ENCODE peak calls at places on chromosomes 12 and 14, in six cellular contexts. V is left lung, H is nephron progenitor cell, L is HFF-Myc, M is breast epithelium, X is testis. J is an unnamed sample.

GRCh38 chr12:111152581-111152980 is 216.3 kb downstream of the PHETA1 start:
- DNase-seq in X (no peak), L (no peak), V (no peak), M (no peak), H (no peak), J (no peak)

GRCh38 chr12:127230843-127231260 is 1036.1 kb upstream of the TMEM132C start:
- DNase-seq in H (no peak), L (peak; percentile 64), X (no peak), V (no peak), M (no peak), J (no peak)

GRCh38 chr12:105474672-105475071 is 144.2 kb downstream of the C12orf75 start:
- DNase-seq in V (no peak), M (no peak), X (no peak), H (no peak), L (peak; percentile 9), J (no peak)

GRCh38 chr12:76268267-76268666 is 79.9 kb downstream of the BBS10 start:
- DNase-seq in H (no peak), M (no peak), X (no peak), V (no peak), L (no peak), J (no peak)

GRCh38 chr12:76621582-76622024 is 62.0 kb upstream of the OSBPL8 start:
- DNase-seq in V (no peak), M (peak; percentile 70), X (peak; percentile 80), H (peak; percentile 73), L (peak; percentile 58), J (no peak)

GRCh38 chr12:63995512-63995911 is 151.0 kb downstream of the SRGAP1 start:
- DNase-seq in L (no peak), H (no peak), V (no peak), X (no peak), M (no peak), J (no peak)

GRCh38 chr14:31792726-31793125 is 231.5 kb downstream of the NUBPL start:
- DNase-seq in H (no peak), M (no peak), X (no peak), L (no peak), V (no peak), J (no peak)

GRCh38 chr12:103313894-103314293 is 181.9 kb downstream of the C12orf42 start:
- DNase-seq in H (no peak), X (no peak), V (no peak), M (no peak), L (no peak), J (no peak)

DNA sequence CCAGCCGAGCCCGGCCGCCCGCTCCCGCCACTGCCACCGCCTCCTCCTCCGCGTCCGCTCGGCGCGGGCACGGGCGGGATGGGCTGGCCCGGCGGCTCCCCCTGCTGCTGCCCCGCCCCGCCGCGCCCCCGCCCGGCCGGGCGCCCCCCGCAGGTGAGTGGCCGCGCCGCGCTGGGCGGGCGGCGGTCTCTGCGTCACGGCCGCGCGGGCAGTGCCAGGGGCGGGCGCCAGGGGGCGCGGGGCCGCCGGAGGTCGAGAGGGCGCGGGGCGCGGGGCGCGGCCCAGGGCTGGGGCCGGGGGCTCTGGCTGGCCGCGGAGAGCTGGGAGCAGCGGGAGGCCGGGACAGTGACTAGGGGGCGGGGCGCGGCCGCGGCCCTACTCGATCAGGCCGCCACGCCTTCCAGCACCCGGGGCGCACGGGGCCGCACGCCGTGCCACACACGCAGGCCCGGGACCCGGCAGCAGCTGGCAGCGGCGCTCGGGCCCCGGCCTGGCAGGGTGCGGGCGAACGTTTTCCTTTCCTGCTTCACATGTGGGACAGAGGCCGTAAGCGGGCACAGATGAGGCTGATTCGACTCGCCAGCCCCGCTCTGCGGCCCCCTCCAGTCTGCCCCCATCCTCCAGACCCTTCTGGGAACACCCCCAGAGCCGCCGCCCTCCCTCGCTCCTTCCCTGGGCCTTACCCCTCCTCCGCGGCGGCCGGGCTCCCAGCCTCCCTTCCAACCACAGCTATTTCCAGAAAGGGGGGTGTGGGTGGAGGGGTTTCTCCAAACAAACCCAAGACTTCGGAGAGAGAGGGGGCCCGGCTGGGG is 2.4 kb upstream of the TNS2 start:
- DNase-seq in M (peak; percentile 76), X (peak; percentile 79), L (no peak), H (peak; percentile 85), V (peak; percentile 94), J (peak; percentile 96)
- TF ChIP-seq CTCF in M (no peak), X (no peak), L (no peak), H (no peak), V (no peak), J (peak; percentile 54)

GRCh38 chr12:57893460-57894353 is 47.2 kb upstream of the CTDSP2 start:
- DNase-seq in H (peak; percentile 51), M (peak; percentile 92), X (peak; percentile 93), V (peak; percentile 90), L (peak; percentile 88), J (no peak)

GRCh38 chr12:57895337-57896138 is 45.8 kb upstream of the ATP23 start:
- DNase-seq in L (no peak), M (no peak), X (no peak), H (no peak), V (no peak), J (no peak)

GRCh38 chr12:57896437-57897201 is 44.7 kb upstream of the ATP23 start:
- DNase-seq in L (no peak), V (peak; percentile 86), X (peak; percentile 81), M (peak; percentile 66), H (peak; percentile 77), J (no peak)

GRCh38 chr12:57896139-57896436 is 45.3 kb upstream of the ATP23 start:
- DNase-seq in M (no peak), V (no peak), L (no peak), X (peak; percentile 49), H (no peak), J (no peak)

GRCh38 chr12:57894577-57895292 is 46.6 kb upstream of the ATP23 start:
- DNase-seq in M (no peak), H (no peak), X (no peak), V (no peak), L (no peak), J (no peak)
- TF ChIP-seq CTCF in M (no peak), H (no peak), X (no peak), V (no peak), L (no peak), J (no peak)

GRCh38 chr12:92928962-92929915 is at the start of gene EEA1:
- DNase-seq in V (peak; percentile 99), H (peak; percentile 95), X (peak; percentile 98), L (peak; percentile 83), M (peak; percentile 94), J (peak; percentile 99)
- TF ChIP-seq CTCF in V (peak; percentile 8), H (no peak), X (peak; percentile 5), L (no peak), M (no peak), J (peak; percentile 52)

GRCh38 chr14:103517172-103517566 is 5.5 kb downstream of the CKB start:
- DNase-seq in M (no peak), V (no peak), X (no peak), H (no peak), L (no peak), J (peak; percentile 85)

GRCh38 chr14:103514596-103515421 is 7.8 kb downstream of the CKB start:
- DNase-seq in L (no peak), V (peak; percentile 61), X (no peak), H (no peak), M (peak; percentile 34), J (peak; percentile 64)

GRCh38 chr14:103517626-103518415 is 4.8 kb downstream of the CKB start:
- DNase-seq in X (no peak), M (no peak), V (no peak), H (no peak), L (no peak), J (peak; percentile 94)

GRCh38 chr14:103518416-103519042 is 4.1 kb downstream of the CKB start:
- DNase-seq in M (no peak), V (peak; percentile 91), L (no peak), H (peak; percentile 81), X (peak; percentile 71), J (peak; percentile 84)

DNA sequence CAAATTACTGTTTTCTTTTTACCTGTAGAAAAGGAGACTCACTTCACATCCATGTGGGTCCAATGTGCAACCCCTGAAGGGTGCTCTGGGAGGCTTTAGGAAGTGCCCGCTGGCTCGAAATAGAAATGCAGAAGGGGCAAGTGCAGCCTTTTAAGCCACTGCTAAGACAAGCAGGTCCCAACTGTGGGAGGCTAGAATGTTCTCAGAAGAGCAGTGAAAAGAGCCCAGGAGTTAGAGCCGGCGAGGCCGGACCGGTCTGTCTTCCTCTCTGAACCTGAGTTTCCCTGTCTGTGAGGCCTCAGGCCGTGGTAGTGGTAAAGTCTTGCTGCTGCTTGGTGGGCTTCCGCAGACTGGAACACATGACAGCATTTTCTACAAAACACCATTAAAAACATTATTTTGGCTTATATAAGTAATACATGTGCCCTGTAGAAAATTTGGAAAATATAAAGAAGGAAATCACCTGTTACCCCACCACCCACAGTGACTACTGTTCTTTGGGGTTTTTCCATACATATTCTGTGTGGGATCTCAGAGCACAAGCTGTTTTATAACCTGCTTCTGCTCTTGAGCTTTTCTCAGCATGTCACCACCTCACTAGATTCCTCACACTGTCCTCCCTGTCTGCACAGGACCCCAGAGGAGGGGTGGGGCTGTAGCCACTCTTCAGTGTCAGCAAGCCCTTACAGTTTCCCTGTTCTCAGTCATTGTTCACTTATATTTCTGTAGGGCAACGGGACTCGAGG is 6.0 kb downstream of the CKB start:
- DNase-seq in H (no peak), X (no peak), L (no peak), M (peak; percentile 37), V (no peak), J (peak; percentile 34)
- TF ChIP-seq CTCF in H (no peak), X (no peak), L (no peak), M (no peak), V (no peak), J (no peak)

GRCh38 chr14:27528328-27528727 is 930.5 kb upstream of the NOVA1 start:
- DNase-seq in L (no peak), M (no peak), X (no peak), V (no peak), H (peak; percentile 9), J (no peak)
- TF ChIP-seq CTCF in L (no peak), M (no peak), X (peak; percentile 14), V (no peak), H (peak; percentile 53), J (peak; percentile 75)

GRCh38 chr14:23707415-23707814 is 71.3 kb downstream of the DHRS2 start:
- DNase-seq in X (no peak), H (no peak), V (no peak), M (no peak), L (no peak), J (no peak)

GRCh38 chr14:23703027-23703426 is 66.9 kb downstream of the DHRS2 start:
- DNase-seq in X (no peak), H (no peak), V (no peak), L (no peak), M (no peak), J (no peak)

GRCh38 chr14:23709923-23710322 is 73.8 kb downstream of the DHRS2 start:
- DNase-seq in M (no peak), V (no peak), X (no peak), H (no peak), L (no peak), J (no peak)

GRCh38 chr14:23708343-23708742 is 72.2 kb downstream of the DHRS2 start:
- DNase-seq in V (no peak), H (no peak), L (no peak), M (no peak), X (no peak), J (no peak)

DNA sequence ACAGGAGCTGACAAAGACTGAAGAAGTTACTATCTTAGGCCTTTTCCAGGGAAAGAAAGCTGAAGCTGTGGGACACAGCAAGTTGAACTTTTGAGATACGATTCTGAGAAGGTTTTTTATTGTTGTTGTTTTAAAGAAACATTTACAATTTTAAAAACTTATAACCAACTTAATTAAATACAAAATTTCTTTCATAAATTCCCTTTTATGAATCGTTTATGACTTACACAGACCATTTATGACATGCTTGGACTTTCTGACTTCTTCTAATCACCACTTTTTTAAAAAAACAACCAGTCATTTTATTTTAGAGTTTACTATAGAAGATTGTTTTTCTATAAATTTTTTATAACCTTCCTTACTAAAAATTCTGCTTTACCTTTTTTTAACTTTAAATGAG is 68.7 kb downstream of the DHRS2 start:
- DNase-seq in M (no peak), V (no peak), H (no peak), L (no peak), X (no peak), J (no peak)
- TF ChIP-seq CTCF in M (no peak), V (no peak), H (no peak), L (no peak), X (no peak), J (no peak)

J was measured in chondrocyte.